ENCODE peak calls at places on chromosomes 13 and 19, in nine cellular contexts. H, Z, A, F, W, E, N, O and T are unnamed samples.

GRCh38 chr13:110944121-110944967 is 29.5 kb upstream of the ANKRD10 start:
- DNase-seq in O (no peak), W (no peak), N (no peak), H (no peak), F (no peak), A (peak; percentile 57), E (no peak), Z (peak; percentile 70), T (peak; percentile 54)

GRCh38 chr13:73045036-73045435 is 13.8 kb upstream of the KLF5 start:
- DNase-seq in H (no peak), A (no peak), E (no peak), O (no peak), Z (no peak), N (no peak), F (no peak), W (no peak), T (no peak)

GRCh38 chr13:78978381-78978998 is 319.5 kb upstream of the OBI1 start:
- DNase-seq in H (no peak), E (no peak), N (no peak), O (peak; percentile 51), Z (peak; percentile 68), A (peak; percentile 66), W (no peak), F (peak; percentile 43), T (no peak)

GRCh38 chr13:30520571-30520970 is 54.8 kb upstream of the HMGB1 start:
- DNase-seq in N (no peak), A (no peak), O (no peak), Z (peak; percentile 46), W (no peak), H (no peak), F (no peak), E (no peak), T (no peak)

GRCh38 chr19:18975011-18975410 is 34.0 kb upstream of the HOMER3 start:
- DNase-seq in F (no peak), A (peak; percentile 80), N (no peak), Z (peak; percentile 42), E (no peak), W (no peak), O (no peak), H (no peak), T (no peak)

GRCh38 chr13:108220042-108220441 is 1.9 kb downstream of the ABHD13 start:
- DNase-seq in F (no peak), E (no peak), N (no peak), O (peak; percentile 54), W (no peak), A (no peak), Z (peak; percentile 70), H (no peak), T (no peak)

GRCh38 chr13:110423689-110424302 is 116.7 kb downstream of the COL4A2 start:
- DNase-seq in F (no peak), E (no peak), W (no peak), O (no peak), H (no peak), Z (no peak), A (no peak), N (no peak), T (peak; percentile 54)

GRCh38 chr13:112894673-112895481 is 74.1 kb upstream of the MCF2L start:
- DNase-seq in W (no peak), Z (no peak), F (no peak), E (no peak), A (no peak), N (no peak), O (no peak), H (no peak), T (no peak)

GRCh38 chr19:45130888-45131615 is 29.7 kb downstream of the NKPD1 start:
- DNase-seq in N (no peak), A (no peak), H (no peak), F (no peak), E (no peak), O (no peak), Z (peak; percentile 58), W (peak; percentile 73), T (no peak)

GRCh38 chr13:102317593-102317992 is 84.3 kb downstream of the FGF14 start:
- DNase-seq in F (no peak), E (peak; percentile 94), A (no peak), O (peak; percentile 70), N (peak; percentile 78), Z (no peak), W (peak; percentile 57), H (no peak), T (peak; percentile 85)

GRCh38 chr19:1318678-1319471 is 33.2 kb downstream of the EFNA2 start:
- DNase-seq in F (no peak), H (no peak), E (no peak), W (no peak), O (no peak), Z (no peak), A (no peak), N (no peak), T (no peak)

GRCh38 chr13:103547914-103548313 is 481.7 kb upstream of the SLC10A2 start:
- DNase-seq in Z (no peak), W (no peak), A (no peak), H (no peak), O (no peak), N (no peak), E (no peak), F (no peak), T (no peak)

GRCh38 chr13:44321961-44322360 is 51.7 kb upstream of the SERP2 start:
- DNase-seq in Z (no peak), A (no peak), O (no peak), F (no peak), N (no peak), W (no peak), H (no peak), E (no peak), T (peak; percentile 5)

GRCh38 chr19:12896460-12896859 is 5.5 kb downstream of the GCDH start:
- DNase-seq in O (no peak), N (no peak), F (no peak), Z (no peak), H (no peak), A (no peak), W (no peak), E (no peak), T (no peak)

GRCh38 chr19:12886943-12887747 is at the start of gene KLF1:
- DNase-seq in A (no peak), H (no peak), E (no peak), N (no peak), F (no peak), Z (no peak), W (no peak), O (no peak), T (no peak)

GRCh38 chr19:12890787-12891552 is at the start of gene GCDH:
- DNase-seq in O (peak; percentile 99), F (peak; percentile 91), Z (peak; percentile 100), H (peak; percentile 98), A (peak; percentile 100), N (peak; percentile 93), W (peak; percentile 99), E (peak; percentile 95), T (peak; percentile 99)

GRCh38 chr19:12893582-12893981 is 2.6 kb downstream of the GCDH start:
- DNase-seq in A (no peak), H (no peak), O (no peak), W (no peak), Z (no peak), N (no peak), F (no peak), E (no peak), T (no peak)

DNA sequence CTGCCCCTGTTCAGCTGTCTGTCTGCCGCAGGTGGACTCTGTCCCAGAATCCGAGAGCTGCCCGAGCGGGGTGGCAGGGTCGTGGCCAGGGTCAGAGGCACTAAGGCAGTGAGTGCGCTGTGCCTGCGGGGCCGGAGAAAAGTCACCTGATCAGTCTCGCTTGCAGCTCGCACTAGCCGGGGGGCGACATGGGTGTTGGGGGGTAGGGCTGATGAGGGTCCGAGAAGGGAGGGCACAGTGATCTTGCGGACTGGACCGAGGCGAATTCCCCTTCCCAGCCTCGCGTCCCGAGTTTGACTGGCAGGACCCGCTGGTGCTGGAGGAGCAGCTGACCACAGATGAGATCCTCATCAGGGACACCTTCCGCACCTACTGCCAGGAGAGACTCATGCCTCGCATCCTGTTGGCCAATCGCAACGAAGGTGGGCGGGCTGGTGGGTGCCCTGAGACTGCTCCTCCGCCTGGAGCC is 627 bp downstream of the GCDH start:
- DNase-seq in Z (peak; percentile 23), F (no peak), E (no peak), O (no peak), W (no peak), A (no peak), H (no peak), N (no peak), T (no peak)
- H3K27ac ChIP-seq in Z (no peak overlapping the region), F (peak overlapping the region; percentile 83), E (peak overlapping the region; percentile 85), O (peak overlapping the region; percentile 79), W (peak overlapping the region; percentile 72), A (peak overlapping the region; percentile 67), H (peak overlapping the region; percentile 79), N (peak overlapping the region; percentile 75), T (peak overlapping the region; percentile 83)

GRCh38 chr19:17841371-17841809 is 6.4 kb downstream of the JAK3 start:
- DNase-seq in E (no peak), W (no peak), N (peak; percentile 29), H (no peak), Z (no peak), F (no peak), O (no peak), A (no peak), T (no peak)
- H3K4me3 ChIP-seq in E (no peak overlapping the region), W (no peak overlapping the region), N (peak overlapping the region; percentile 38), H (no peak overlapping the region), Z (peak overlapping the region; percentile 76), F (no peak overlapping the region), O (no peak overlapping the region), A (no peak overlapping the region), T (peak overlapping the region; percentile 60)

DNA sequence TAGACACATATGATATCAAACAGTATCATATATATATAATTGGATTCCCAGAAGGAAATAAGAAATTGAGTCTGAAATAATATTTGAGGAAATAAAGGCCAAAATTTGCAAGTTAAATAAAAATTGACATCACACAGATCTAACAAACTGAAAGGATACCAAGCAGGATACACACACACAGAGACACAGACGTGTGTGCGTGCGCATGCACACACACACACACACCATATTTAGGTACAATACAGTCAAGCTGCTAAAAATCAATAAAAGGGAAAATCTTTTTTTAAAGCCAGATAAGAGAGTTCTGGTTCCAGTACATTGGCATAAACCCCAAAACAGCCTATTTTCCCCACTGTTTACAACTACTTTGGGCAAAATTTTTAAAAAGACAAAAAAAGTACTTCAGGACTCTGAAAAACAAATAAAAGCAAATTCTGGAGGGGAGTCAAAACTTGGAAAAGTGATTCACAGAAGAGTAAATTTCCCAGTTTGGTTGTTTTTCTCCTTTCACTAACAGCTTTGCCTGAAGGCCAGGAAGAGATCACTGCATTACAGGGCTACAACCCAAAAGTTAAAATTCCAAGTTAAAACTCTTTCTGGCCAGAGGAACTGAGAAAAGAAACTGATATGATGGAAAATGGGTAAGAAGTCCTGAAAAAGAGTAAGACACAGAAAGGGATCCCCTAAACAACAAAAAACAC is 16.2 kb downstream of the MYCBP2 start:
- DNase-seq in O (no peak), A (no peak), N (no peak), H (no peak), Z (peak; percentile 15), F (no peak), W (no peak), E (no peak), T (no peak)
- H3K27ac ChIP-seq in O (no peak overlapping the region), A (no peak overlapping the region), N (peak overlapping the region; percentile 41), H (no peak overlapping the region), Z (no peak overlapping the region), F (peak overlapping the region; percentile 16), W (no peak overlapping the region), E (peak overlapping the region; percentile 41), T (peak overlapping the region; percentile 11)

DNA sequence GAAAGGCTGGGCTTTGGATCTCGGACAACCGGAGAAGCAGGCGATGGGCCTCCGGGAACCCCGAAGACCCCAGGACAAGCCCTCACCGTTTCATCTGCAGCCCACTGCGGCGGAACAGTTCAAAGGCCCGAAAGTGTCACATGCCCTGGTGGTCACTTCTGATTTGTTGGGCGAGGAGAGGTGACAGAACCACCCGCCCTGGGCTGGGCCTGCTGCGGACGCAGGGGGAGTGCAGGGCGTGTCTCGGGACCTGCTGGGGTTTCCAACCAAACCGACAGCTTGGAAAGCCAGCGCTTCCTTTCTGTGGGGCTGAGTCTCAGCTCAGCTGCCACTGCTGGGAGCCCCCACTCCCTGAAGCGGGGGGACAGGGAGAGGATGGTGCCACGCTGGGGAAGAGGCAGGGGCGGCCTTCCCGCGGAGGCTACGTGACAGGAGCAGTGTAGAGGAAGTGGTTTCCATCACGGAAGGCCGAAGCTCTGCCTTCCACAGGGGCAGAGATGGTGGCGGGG is 22.8 kb upstream of the ZBTB7A start:
- DNase-seq in O (no peak), F (peak; percentile 24), A (peak; percentile 76), W (no peak), E (no peak), H (peak; percentile 51), Z (no peak), N (no peak), T (no peak)
- H3K4me3 ChIP-seq in O (no peak overlapping the region), F (peak overlapping the region; percentile 27), A (peak overlapping the region; percentile 17), W (no peak overlapping the region), E (no peak overlapping the region), H (no peak overlapping the region), Z (no peak overlapping the region), N (peak overlapping the region; percentile 25), T (peak overlapping the region; percentile 21)